ENCODE peak calls at places on chromosomes 6 and 20, in eight cellular contexts. W, P, L, V, O, S, H and I are unnamed samples.

GRCh38 chr20:675453-676314 is at the start of gene SCRT2:
- DNase-seq in L (peak), V (peak), W (no peak), P (peak), H (peak), S (peak), O (peak), I (peak)

GRCh38 chr20:19991826-19992225 is 25.3 kb upstream of the NAA20 start:
- DNase-seq in L (no peak), W (no peak), V (no peak), S (no peak), P (no peak), H (no peak), O (no peak), I (no peak)

GRCh38 chr6:159038914-159039884 is 5.6 kb downstream of the TAGAP start:
- DNase-seq in W (peak), P (peak), H (no peak), O (peak), S (peak), L (no peak), V (peak), I (no peak)

GRCh38 chr20:1423625-1424106 is 30.8 kb upstream of the FKBP1A start:
- DNase-seq in L (no peak), H (peak), V (peak), W (no peak), S (no peak), P (peak), O (peak), I (peak)

GRCh38 chr20:15199698-15200097 is 862.3 kb upstream of the FLRT3 start:
- DNase-seq in P (no peak), V (no peak), W (no peak), H (no peak), L (no peak), S (peak), O (no peak), I (no peak)

GRCh38 chr6:11251553-11252358 is 19.3 kb upstream of the NEDD9 start:
- DNase-seq in L (no peak), V (no peak), H (peak), S (no peak), O (peak), W (peak), P (peak), I (no peak)

GRCh38 chr6:115441671-115442070 is 619.0 kb downstream of the FRK start:
- DNase-seq in S (no peak), V (no peak), O (no peak), L (no peak), P (peak), H (no peak), W (no peak), I (no peak)

GRCh38 chr6:56484669-56485068 is 158.0 kb downstream of the DST start:
- DNase-seq in L (no peak), P (no peak), S (no peak), H (no peak), O (peak), V (no peak), W (no peak), I (no peak)

GRCh38 chr6:158323561-158323958 is 11.3 kb downstream of the TULP4 start:
- DNase-seq in L (no peak), W (no peak), O (no peak), S (no peak), P (no peak), V (no peak), H (no peak), I (no peak)

GRCh38 chr20:13856356-13856755 is 71.5 kb downstream of the NDUFAF5 start:
- DNase-seq in O (no peak), P (no peak), L (no peak), V (no peak), W (no peak), H (no peak), S (no peak), I (no peak)

GRCh38 chr6:104943781-104944180 is 13.1 kb upstream of the LIN28B start:
- DNase-seq in W (no peak), P (peak), H (no peak), S (no peak), O (peak), V (no peak), L (no peak), I (peak)

GRCh38 chr6:168303982-168304751 is 15.4 kb downstream of the DACT2 start:
- DNase-seq in O (no peak), W (no peak), P (no peak), H (no peak), L (no peak), S (no peak), V (no peak), I (no peak)

GRCh38 chr6:50815436-50816114 is 3.1 kb upstream of the TFAP2B start:
- DNase-seq in W (no peak), O (no peak), S (no peak), H (no peak), P (peak), L (no peak), V (no peak), I (no peak)

GRCh38 chr6:31498748-31499147 is 803 bp downstream of the MICB start:
- DNase-seq in O (no peak), P (no peak), H (no peak), L (no peak), W (no peak), V (no peak), S (no peak), I (no peak)

GRCh38 chr6:139855741-139856206 is 481.3 kb upstream of the CITED2 start:
- DNase-seq in S (no peak), W (no peak), V (no peak), P (no peak), H (no peak), L (no peak), O (no peak), I (no peak)

GRCh38 chr20:20235681-20236080 is 132.2 kb upstream of the INSM1 start:
- DNase-seq in P (no peak), H (no peak), V (no peak), L (no peak), O (no peak), W (no peak), S (no peak), I (no peak)

GRCh38 chr6:16223362-16223761 is 15.0 kb upstream of the GMPR start:
- DNase-seq in V (no peak), P (no peak), H (no peak), S (no peak), W (no peak), O (no peak), L (no peak), I (no peak)

GRCh38 chr20:23626040-23626620 is 11.6 kb downstream of the CST3 start:
- DNase-seq in L (no peak), W (no peak), V (no peak), O (peak), S (no peak), H (peak), P (peak), I (no peak)

GRCh38 chr20:34553366-34553867 is 5.1 kb upstream of the MAP1LC3A start:
- DNase-seq in H (no peak), S (no peak), P (no peak), V (no peak), W (no peak), L (no peak), O (peak), I (no peak)

GRCh38 chr6:17224056-17224455 is 57.1 kb upstream of the RBM24 start:
- DNase-seq in V (no peak), O (no peak), L (no peak), H (no peak), W (no peak), S (no peak), P (no peak), I (no peak)

GRCh38 chr6:114740547-114740946 is 397.7 kb upstream of the HS3ST5 start:
- DNase-seq in S (no peak), O (peak), V (no peak), L (no peak), W (peak), P (no peak), H (no peak), I (no peak)

GRCh38 chr6:156953478-156954146 is 176.4 kb downstream of the ARID1B start:
- DNase-seq in O (peak), H (peak), V (peak), W (peak), L (no peak), P (peak), S (no peak), I (peak)

GRCh38 chr20:8414611-8415274 is 282.7 kb downstream of the PLCB1 start:
- DNase-seq in S (no peak), P (peak), H (no peak), W (peak), L (no peak), V (no peak), O (no peak), I (no peak)

GRCh38 chr6:86453232-86453631 is 484.1 kb upstream of the HTR1E start:
- DNase-seq in H (no peak), L (no peak), S (no peak), W (no peak), O (no peak), V (no peak), P (no peak), I (no peak)

GRCh38 chr20:25022680-25023079 is 30.1 kb upstream of the APMAP start:
- DNase-seq in O (no peak), W (no peak), H (peak), S (no peak), V (no peak), P (peak), L (no peak), I (no peak)

GRCh38 chr20:34575756-34576155 is 17.2 kb downstream of the MAP1LC3A start:
- DNase-seq in O (no peak), W (no peak), V (no peak), P (no peak), H (no peak), S (no peak), L (no peak), I (no peak)

GRCh38 chr20:44616604-44616964 is 34.2 kb downstream of the PKIG start:
- DNase-seq in V (no peak), S (no peak), W (no peak), L (no peak), P (no peak), H (no peak), O (no peak), I (no peak)

GRCh38 chr6:135902756-135903331 is 51.3 kb downstream of the PDE7B start:
- DNase-seq in W (no peak), L (no peak), V (no peak), H (no peak), P (no peak), O (no peak), S (no peak), I (no peak)

GRCh38 chr6:87184762-87185250 is 29.4 kb downstream of the ZNF292 start:
- DNase-seq in S (no peak), W (no peak), O (no peak), V (no peak), H (no peak), L (no peak), P (peak), I (no peak)

GRCh38 chr20:51021067-51022025 is 1.6 kb downstream of the KCNG1 start:
- DNase-seq in W (no peak), V (no peak), P (no peak), H (no peak), S (no peak), L (no peak), O (no peak), I (no peak)

GRCh38 chr6:166608819-166609218 is 18.2 kb downstream of the RPS6KA2 start:
- DNase-seq in V (no peak), W (no peak), S (no peak), L (no peak), P (no peak), H (peak), O (no peak), I (no peak)

GRCh38 chr6:16901777-16902176 is 140.5 kb upstream of the ATXN1 start:
- DNase-seq in S (no peak), H (peak), L (no peak), O (no peak), W (peak), V (no peak), P (peak), I (no peak)

GRCh38 chr20:25011831-25012241 is 19.3 kb upstream of the APMAP start:
- DNase-seq in L (no peak), O (no peak), H (no peak), S (no peak), W (no peak), P (no peak), V (no peak), I (no peak)

GRCh38 chr20:39800548-39800947 is 838.4 kb downstream of the DHX35 start:
- DNase-seq in S (no peak), L (no peak), H (peak), V (no peak), W (no peak), O (peak), P (peak), I (no peak)

GRCh38 chr6:46284472-46284871 is 113.7 kb upstream of the ENPP5 start:
- DNase-seq in P (no peak), O (no peak), S (no peak), H (no peak), V (no peak), L (no peak), W (no peak), I (no peak)

GRCh38 chr6:68777956-68778355 is 142.9 kb downstream of the ADGRB3 start:
- DNase-seq in W (no peak), H (no peak), S (no peak), P (peak), L (no peak), O (peak), V (no peak), I (no peak)

GRCh38 chr6:41697902-41698349 is 37.5 kb downstream of the TFEB start:
- DNase-seq in L (no peak), S (no peak), O (peak), H (no peak), P (no peak), W (no peak), V (no peak), I (no peak)